ENCODE peak calls at places on chromosomes 3 and 15, in four cellular contexts. S is lung, P is Caco-2, K is bronchial epithelial cell. Y is an unnamed sample.

GRCh38 chr3:31462050-31462569 is 70.6 kb upstream of the STT3B start:
- DNase-seq in S (no peak), P (no peak), K (peak; percentile 23), Y (no peak)

GRCh38 chr3:29486087-29486486 is 205.2 kb downstream of the RBMS3 start:
- DNase-seq in K (peak; percentile 96), S (no peak), P (no peak), Y (no peak)

GRCh38 chr15:69869291-69869690 is 228.4 kb downstream of the TLE3 start:
- DNase-seq in K (no peak), S (no peak), P (no peak), Y (no peak)

GRCh38 chr3:19229086-19229485 is 80.8 kb downstream of the KCNH8 start:
- DNase-seq in S (no peak), P (no peak), K (no peak), Y (no peak)

GRCh38 chr15:100863406-100864198 is 16.0 kb upstream of the ALDH1A3 start:
- DNase-seq in S (no peak), P (no peak), K (no peak), Y (no peak)

GRCh38 chr15:42091753-42092665 is 2.4 kb downstream of the PLA2G4D start:
- DNase-seq in P (no peak), S (no peak), K (peak; percentile 89), Y (no peak)

GRCh38 chr3:101762041-101762646 is 16.9 kb upstream of the NXPE3 start:
- DNase-seq in P (no peak), S (no peak), K (peak; percentile 74), Y (no peak)

GRCh38 chr15:89888214-89888804 is 5.5 kb downstream of the AP3S2 start:
- DNase-seq in P (no peak), S (no peak), K (peak; percentile 40), Y (no peak)

GRCh38 chr15:99125061-99125990 is 20.4 kb downstream of the SYNM start:
- DNase-seq in S (no peak), K (no peak), P (no peak), Y (no peak)

GRCh38 chr3:179653106-179653776 is 401 bp downstream of the USP13 start:
- DNase-seq in K (peak; percentile 63), P (peak; percentile 82), S (peak; percentile 76), Y (peak; percentile 92)

GRCh38 chr3:9902372-9903237 is at the start of gene IL17RE:
- DNase-seq in P (peak; percentile 78), S (peak; percentile 59), K (peak; percentile 50), Y (no peak)

GRCh38 chr3:149352556-149352955 is 19.1 kb upstream of the TM4SF18 start:
- DNase-seq in S (peak; percentile 59), K (peak; percentile 64), P (peak; percentile 76), Y (no peak)

GRCh38 chr3:124837730-124838186 is 49.4 kb downstream of the ITGB5 start:
- DNase-seq in K (peak; percentile 84), P (peak; percentile 87), S (no peak), Y (no peak)

GRCh38 chr3:45056608-45057301 is 30.7 kb downstream of the CLEC3B start:
- DNase-seq in S (no peak), P (no peak), K (no peak), Y (no peak)

GRCh38 chr3:45054196-45054857 is 28.2 kb downstream of the CLEC3B start:
- DNase-seq in P (no peak), S (no peak), K (peak; percentile 55), Y (no peak)

GRCh38 chr3:45057557-45057956 is 31.5 kb downstream of the CLEC3B start:
- DNase-seq in P (no peak), K (peak; percentile 55), S (no peak), Y (no peak)

GRCh38 chr3:45055032-45055410 is 28.9 kb downstream of the CLEC3B start:
- DNase-seq in S (no peak), P (no peak), K (peak; percentile 68), Y (no peak)

DNA sequence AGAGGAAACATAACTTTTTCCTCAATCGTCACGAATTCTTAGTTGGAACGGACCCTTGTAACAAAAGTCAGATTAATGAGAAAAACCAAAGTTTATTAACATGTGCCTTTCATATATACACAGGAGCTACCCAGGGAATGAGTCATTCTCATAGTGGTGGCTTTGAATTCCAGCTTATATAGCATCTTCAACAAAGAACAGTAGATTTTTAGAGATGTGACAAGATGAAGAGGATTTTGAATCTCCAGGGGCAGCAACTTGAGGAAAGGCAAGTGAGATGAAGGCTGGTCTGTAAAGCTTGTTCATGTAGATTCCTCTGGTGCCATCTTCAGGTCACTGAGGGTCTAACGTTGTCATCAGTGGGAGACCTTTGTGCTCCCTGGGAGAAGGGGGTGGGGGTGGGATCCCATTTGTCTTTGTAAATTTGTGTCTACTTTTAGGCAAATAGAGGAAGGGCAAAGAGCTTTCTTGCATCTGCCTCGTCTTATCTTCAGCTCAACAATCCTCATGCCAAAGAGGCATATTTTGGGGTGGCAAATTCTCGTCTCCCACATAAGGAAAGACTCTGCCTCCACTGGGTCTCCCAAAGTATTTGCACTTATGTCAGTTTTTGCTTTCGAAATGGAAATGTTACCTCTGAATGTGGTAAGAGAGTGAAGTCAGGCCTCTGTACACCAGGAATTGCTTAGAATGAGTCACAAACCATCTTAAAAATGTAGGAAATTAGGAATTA is 29.5 kb downstream of the CLEC3B start:
- DNase-seq in P (peak; percentile 59), K (no peak), S (no peak), Y (no peak)
- TF ChIP-seq CTCF in P (peak; percentile 40), K (peak; percentile 19), S (no peak), Y (peak; percentile 27)

GRCh38 chr3:141649871-141650270 is 88.2 kb upstream of the RNF7 start:
- DNase-seq in S (no peak), P (no peak), K (no peak), Y (no peak)
- TF ChIP-seq CTCF in S (no peak), P (no peak), K (no peak), Y (no peak)

DNA sequence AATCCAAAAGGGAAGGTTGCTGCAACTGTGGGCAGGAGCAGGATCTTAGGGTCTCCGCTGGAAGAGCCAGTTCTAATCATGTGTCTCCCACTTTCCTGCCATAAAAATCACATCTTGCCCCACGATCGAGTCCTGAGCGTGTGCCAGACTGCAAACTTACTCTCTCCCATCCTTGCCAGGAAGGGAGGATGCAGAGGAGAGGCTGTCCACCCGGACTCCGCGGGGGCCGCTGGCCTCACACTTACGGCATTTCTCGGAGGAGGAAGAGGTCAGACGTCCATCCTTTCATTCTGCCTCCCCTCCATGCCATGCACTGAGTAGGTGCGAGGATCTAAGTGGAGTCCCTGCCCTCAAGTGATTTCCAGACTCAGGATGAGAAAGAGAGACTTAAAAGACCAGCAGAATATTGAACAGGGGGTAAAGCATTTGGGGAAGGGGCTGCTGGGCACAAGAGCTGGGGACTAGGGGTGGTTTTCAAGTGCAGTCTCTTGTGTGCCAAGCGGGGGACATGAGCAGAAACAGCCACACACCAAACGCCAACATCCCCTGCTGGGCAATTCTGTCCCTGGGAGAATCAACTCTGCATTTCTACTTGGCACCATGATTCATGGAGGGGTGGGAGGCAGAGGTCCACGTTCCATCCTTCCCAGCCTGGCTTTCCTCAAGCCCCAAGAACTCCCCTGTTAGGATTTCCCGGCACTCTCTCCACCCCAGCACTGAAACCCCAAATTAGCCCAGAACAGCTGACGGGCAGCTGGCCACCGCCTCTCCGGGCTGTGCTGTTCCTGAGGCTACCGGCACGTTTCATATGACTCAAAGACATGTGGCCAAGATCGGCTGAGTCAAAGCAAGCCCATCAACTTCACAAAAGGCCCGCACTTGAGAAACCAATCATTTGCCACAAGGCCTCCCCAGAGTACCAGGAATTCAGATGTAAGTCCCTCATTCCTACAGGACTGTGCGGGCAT is 11.6 kb downstream of the OXTR start:
- DNase-seq in K (no peak), S (no peak), P (no peak), Y (no peak)
- TF ChIP-seq CTCF in K (no peak), S (no peak), P (no peak), Y (no peak)

GRCh38 chr3:113292933-113293332 is 81.6 kb downstream of the BOC start:
- DNase-seq in K (no peak), S (no peak), P (no peak), Y (no peak)

GRCh38 chr3:113293348-113293747 is 82.0 kb downstream of the BOC start:
- DNase-seq in P (no peak), K (no peak), S (no peak), Y (no peak)

GRCh38 chr3:113287818-113288648 is 76.7 kb downstream of the BOC start:
- DNase-seq in P (no peak), S (no peak), K (peak; percentile 67), Y (no peak)

GRCh38 chr3:113295463-113295862 is 84.1 kb downstream of the BOC start:
- DNase-seq in P (no peak), K (no peak), S (no peak), Y (no peak)

GRCh38 chr3:113291572-113291971 is 80.2 kb downstream of the BOC start:
- DNase-seq in S (no peak), K (no peak), P (no peak), Y (no peak)
- TF ChIP-seq CTCF in S (no peak), K (no peak), P (no peak), Y (no peak)

GRCh38 chr15:34619151-34619550 is 35.7 kb upstream of the GOLGA8B start:
- DNase-seq in S (no peak), P (no peak), K (no peak), Y (no peak)

GRCh38 chr15:34620122-34620521 is 36.7 kb upstream of the GOLGA8B start:
- DNase-seq in K (no peak), S (no peak), P (no peak), Y (no peak)

GRCh38 chr15:34620814-34621213 is 37.4 kb upstream of the GOLGA8B start:
- DNase-seq in K (no peak), S (no peak), P (no peak), Y (no peak)

GRCh38 chr15:34618073-34618472 is 34.6 kb upstream of the GOLGA8B start:
- DNase-seq in S (no peak), K (no peak), P (no peak), Y (no peak)

GRCh38 chr15:34621675-34622074 is 38.2 kb upstream of the GOLGA8B start:
- DNase-seq in K (peak; percentile 32), P (no peak), S (no peak), Y (no peak)
- TF ChIP-seq CTCF in K (peak; percentile 11), P (no peak), S (peak; percentile 2), Y (peak; percentile 56)